ENCODE peak calls at places on chromosomes 11 and 22, in four cellular contexts. K is stimulated activated CD8-positive, alpha-beta memory T cell treated with anti-CD3 and anti-CD28 coated beads, Interleukin-4, amount 100 ng/mL, for 48 hours; L is fibroblast of the conjunctiva; S is caudate nucleus. F is an unnamed sample.
A peak's percentile ranks its signal among the peaks of the same experiment; 100 is the strongest.

GRCh38 chr11:11580012-11580411 is 41.8 kb downstream of the GALNT18 start:
- DNase-seq in K (no peak), L (no peak), S (no peak), F (no peak)

GRCh38 chr11:57085604-57086003 is 96.1 kb upstream of the LRRC55 start:
- DNase-seq in K (no peak), L (no peak), S (no peak), F (no peak)

GRCh38 chr22:30649430-30650007 is 13.9 kb downstream of the SLC35E4 start:
- DNase-seq in K (peak; percentile 91), L (peak; percentile 70), S (no peak), F (peak; percentile 50)

GRCh38 chr11:10866893-10867331 is 9.1 kb upstream of the ZBED5 start:
- DNase-seq in K (no peak), L (no peak), S (no peak), F (no peak)

GRCh38 chr11:44687310-44687842 is 39.4 kb upstream of the TSPAN18 start:
- DNase-seq in K (no peak), L (no peak), S (no peak), F (no peak)

GRCh38 chr11:10942621-10943020 is 84.8 kb upstream of the ZBED5 start:
- DNase-seq in K (no peak), L (no peak), S (no peak), F (no peak)

GRCh38 chr11:46363455-46363920 is 16.2 kb downstream of the DGKZ start:
- DNase-seq in K (no peak), L (no peak), S (peak; percentile 77), F (peak; percentile 93)

GRCh38 chr22:17436382-17436951 is 67.2 kb downstream of the CECR2 start:
- DNase-seq in K (no peak), L (no peak), S (no peak), F (no peak)

GRCh38 chr11:114762437-114762836 is 84.1 kb downstream of the NXPE2 start:
- DNase-seq in K (peak; percentile 32), L (peak; percentile 41), S (no peak), F (peak; percentile 30)

F was measured in dermis microvascular lymphatic vessel endothelial cell.